ENCODE peak calls at places on chromosomes 13 and 19, in ten cellular contexts. O is progenitor cell of endocrine pancreas; Q is brain microvascular endothelial cell; M is ascending aorta; Z is pancreas; A is stimulated activated naive B cell treated with anti-CD40 and anti-IgM and Interleukin-4, amounts not matched to agents 10 μg/mL and 1 μg/mL and 100 μg/mL, for 72 hours; B is activated effector memory CD4-positive, alpha-beta T cell treated with Interleukin-2 at 50 U/mL for 16 hours; K is AG04450; S is activated T-cell treated with anti-CD3 and anti-CD28 coated beads, Interleukin-2, amount 50 U/mL, for 24 hours; P is colonic mucosa. D is an unnamed sample.

GRCh38 chr13:48446454-48446853 is 33.5 kb upstream of the LPAR6 start:
- DNase-seq in A (no peak), O (no peak), Z (no peak), M (no peak), B (no peak), S (no peak), P (no peak), K (peak), Q (peak), D (no peak)

GRCh38 chr19:17510220-17510993 is 1.0 kb upstream of the PGLS start:
- DNase-seq in P (no peak), M (no peak), Q (no peak), K (no peak), Z (no peak), O (no peak), B (no peak), A (no peak), S (no peak), D (no peak)

GRCh38 chr19:55097864-55098715 is 19.3 kb downstream of the PPP1R12C start:
- DNase-seq in S (no peak), Z (no peak), O (no peak), B (no peak), M (no peak), P (no peak), Q (no peak), A (no peak), K (no peak), D (no peak)

GRCh38 chr13:45162821-45163220 is 38.0 kb downstream of the KCTD4 start:
- DNase-seq in Z (no peak), Q (peak), A (no peak), S (no peak), K (peak), P (no peak), O (no peak), M (no peak), B (no peak), D (no peak)

GRCh38 chr19:28170066-28170465 is 1042.9 kb downstream of the UQCRFS1 start:
- DNase-seq in B (no peak), M (no peak), P (no peak), K (no peak), Q (no peak), O (no peak), S (no peak), A (no peak), Z (no peak), D (no peak)

GRCh38 chr13:52085416-52085815 is 43.5 kb downstream of the NEK5 start:
- DNase-seq in A (no peak), B (no peak), P (no peak), M (no peak), K (peak), Z (no peak), O (no peak), S (no peak), Q (peak), D (no peak)

GRCh38 chr13:31797154-31797775 is 57.9 kb downstream of the RXFP2 start:
- DNase-seq in B (no peak), S (no peak), P (no peak), A (no peak), K (peak), Z (no peak), M (no peak), O (no peak), Q (peak), D (no peak)

GRCh38 chr13:48600374-48601364 is 53.1 kb upstream of the CYSLTR2 start:
- DNase-seq in Q (peak), M (no peak), K (peak), P (no peak), S (no peak), B (no peak), A (no peak), O (no peak), Z (no peak), D (no peak)

GRCh38 chr19:5430237-5430636 is 25.0 kb upstream of the ZNRF4 start:
- DNase-seq in P (no peak), S (no peak), Z (no peak), M (no peak), A (no peak), O (no peak), K (no peak), Q (no peak), B (no peak), D (no peak)

GRCh38 chr13:102402292-102402691 is 444 bp upstream of the FGF14 start:
- DNase-seq in B (no peak), Z (peak), P (no peak), A (no peak), K (no peak), O (no peak), S (peak), M (no peak), Q (no peak), D (no peak)

GRCh38 chr19:18869781-18870530 is 26.0 kb downstream of the CERS1 start:
- DNase-seq in S (no peak), K (no peak), M (no peak), Q (no peak), O (no peak), A (no peak), P (no peak), Z (no peak), B (no peak), D (no peak)

GRCh38 chr19:7792286-7792685 is 29.2 kb downstream of the CLEC4M start:
- DNase-seq in O (no peak), K (no peak), S (no peak), M (no peak), A (no peak), Q (peak), P (no peak), B (no peak), Z (no peak), D (no peak)

GRCh38 chr13:30918662-30919405 is 12.8 kb downstream of the MEDAG start:
- DNase-seq in Z (no peak), B (no peak), K (no peak), M (no peak), S (no peak), P (no peak), O (no peak), A (no peak), Q (no peak), D (no peak)

GRCh38 chr19:55041627-55042343 is 3.7 kb upstream of the GP6 start:
- DNase-seq in K (no peak), S (peak), A (no peak), O (no peak), M (no peak), Z (no peak), P (no peak), Q (no peak), B (no peak), D (no peak)

GRCh38 chr19:12784871-12785430 is 6.3 kb upstream of the JUNB start:
- DNase-seq in Q (no peak), A (no peak), B (no peak), Z (no peak), K (no peak), O (no peak), P (no peak), M (no peak), S (peak), D (peak)

GRCh38 chr13:25196971-25197370 is 24.9 kb upstream of the AMER2 start:
- DNase-seq in S (no peak), P (no peak), B (no peak), M (no peak), Z (no peak), K (no peak), A (no peak), O (no peak), Q (no peak), D (no peak)

GRCh38 chr13:98824376-98825160 is 72.1 kb upstream of the SLC15A1 start:
- DNase-seq in B (no peak), P (no peak), Z (no peak), Q (no peak), S (no peak), A (no peak), M (no peak), K (no peak), O (no peak), D (no peak)

GRCh38 chr19:5494780-5495179 is 39.6 kb downstream of the ZNRF4 start:
- DNase-seq in P (no peak), Q (no peak), S (no peak), M (no peak), K (no peak), B (no peak), Z (no peak), A (no peak), O (no peak), D (no peak)

GRCh38 chr19:55489711-55490477 is 1.7 kb downstream of the SSC5D start:
- DNase-seq in K (no peak), Z (no peak), A (no peak), Q (no peak), M (no peak), B (no peak), O (no peak), P (no peak), S (no peak), D (peak)

GRCh38 chr13:49308104-49308875 is 60.6 kb downstream of the CDADC1 start:
- DNase-seq in A (no peak), M (peak), K (no peak), O (no peak), B (no peak), Q (peak), Z (peak), P (peak), S (no peak), D (peak)

GRCh38 chr13:50729177-50729576 is 114.3 kb downstream of the DLEU7 start:
- DNase-seq in M (no peak), S (no peak), O (no peak), Z (no peak), B (no peak), A (no peak), P (no peak), Q (no peak), K (no peak), D (no peak)

GRCh38 chr13:97266734-97267417 is 44.7 kb downstream of the MBNL2 start:
- DNase-seq in A (no peak), Q (peak), P (no peak), S (no peak), Z (no peak), M (no peak), B (no peak), K (no peak), O (no peak), D (no peak)

GRCh38 chr13:110070046-110070445 is 236.9 kb downstream of the COL4A1 start:
- DNase-seq in B (no peak), Z (no peak), A (no peak), K (no peak), Q (no peak), M (no peak), O (no peak), S (no peak), P (no peak), D (no peak)

GRCh38 chr19:15471639-15472101 is 7.3 kb upstream of the RASAL3 start:
- DNase-seq in A (no peak), Z (no peak), B (no peak), Q (no peak), S (peak), M (no peak), P (no peak), O (no peak), K (no peak), D (no peak)

GRCh38 chr13:68927387-68928026 is 1180.1 kb upstream of the ATXN8OS start:
- DNase-seq in O (no peak), B (no peak), M (no peak), Q (no peak), P (no peak), A (no peak), S (no peak), K (no peak), Z (no peak), D (no peak)

GRCh38 chr13:44298314-44298713 is 75.3 kb upstream of the SERP2 start:
- DNase-seq in O (no peak), A (no peak), Z (no peak), B (no peak), M (no peak), S (no peak), K (no peak), Q (no peak), P (no peak), D (no peak)

GRCh38 chr13:27374650-27375049 is 49.8 kb upstream of the GTF3A start:
- DNase-seq in B (peak), A (peak), P (peak), Z (peak), S (peak), Q (peak), M (no peak), O (peak), K (peak), D (peak)

GRCh38 chr19:33392341-33393285 is 19.1 kb downstream of the CEBPG start:
- DNase-seq in Q (no peak), A (no peak), M (no peak), S (no peak), P (no peak), O (no peak), B (no peak), Z (peak), K (no peak), D (peak)

GRCh38 chr13:77832339-77833100 is 86.1 kb downstream of the EDNRB start:
- DNase-seq in Z (no peak), O (no peak), M (no peak), K (no peak), A (no peak), P (no peak), S (no peak), B (no peak), Q (no peak), D (no peak)

GRCh38 chr19:16373539-16373938 is 48.9 kb downstream of the KLF2 start:
- DNase-seq in S (no peak), Q (peak), M (no peak), O (no peak), Z (no peak), P (no peak), A (no peak), K (peak), B (no peak), D (no peak)

GRCh38 chr19:41641879-41642485 is 15.1 kb upstream of the CEACAM4 start:
- DNase-seq in P (peak), Z (peak), M (no peak), B (peak), Q (peak), K (peak), O (no peak), S (peak), A (peak), D (peak)

D was measured in left colon.